ENCODE peak calls at places on chromosomes 4 and X, in six cellular contexts. Q, T, L, F, M and H are unnamed samples.
A peak's percentile ranks its signal among the peaks of the same experiment; 100 is the strongest.

GRCh38 chrX:150146271-150146888 is 208.1 kb upstream of the EOLA2 start:
- DNase-seq in Q (no peak), T (peak; percentile 18), L (no peak), F (no peak), M (no peak), H (no peak)

GRCh38 chr4:133402616-133403015 is 253.5 kb downstream of the PCDH10 start:
- DNase-seq in Q (no peak), T (peak; percentile 14), L (no peak), F (no peak), M (no peak), H (peak; percentile 62)

GRCh38 chr4:180099962-180100361 is 2143.2 kb upstream of the TENM3 start:
- DNase-seq in Q (no peak), T (no peak), L (no peak), F (no peak), M (no peak), H (no peak)

GRCh38 chr4:139768366-139768765 is 102.7 kb downstream of the MGST2 start:
- DNase-seq in Q (no peak), T (no peak), L (no peak), F (no peak), M (no peak), H (no peak)

GRCh38 chr4:4849524-4850193 is 9.8 kb upstream of the MSX1 start:
- DNase-seq in Q (no peak), T (no peak), L (no peak), F (no peak), M (no peak), H (no peak)

GRCh38 chrX:112874614-112875013 is 34.0 kb upstream of the AMOT start:
- DNase-seq in Q (no peak), T (no peak), L (no peak), F (no peak), M (no peak), H (no peak)

GRCh38 chrX:124862304-124862703 is 457.4 kb upstream of the TEX13C start:
- DNase-seq in Q (no peak), T (no peak), L (no peak), F (no peak), M (no peak), H (no peak)

GRCh38 chr4:16505726-16506125 is 279.5 kb upstream of the TAPT1 start:
- DNase-seq in Q (peak; percentile 49), T (peak; percentile 20), L (no peak), F (no peak), M (no peak), H (peak; percentile 18)

GRCh38 chr4:101205878-101206277 is 141.4 kb downstream of the PPP3CA start:
- DNase-seq in Q (no peak), T (peak; percentile 41), L (no peak), F (no peak), M (no peak), H (peak; percentile 36)

GRCh38 chr4:102623622-102624021 is 122.5 kb downstream of the NFKB1 start:
- DNase-seq in Q (no peak), T (peak; percentile 40), L (peak; percentile 28), F (peak; percentile 77), M (peak; percentile 13), H (peak; percentile 73)

GRCh38 chr4:113761682-113762060 is at the start of gene CAMK2D:
- DNase-seq in Q (peak; percentile 92), T (peak; percentile 75), L (peak; percentile 80), F (peak; percentile 85), M (peak; percentile 91), H (peak; percentile 90)

GRCh38 chr4:124290678-124291077 is 421.9 kb downstream of the ANKRD50 start:
- DNase-seq in Q (no peak), T (peak; percentile 68), L (no peak), F (no peak), M (no peak), H (no peak)

GRCh38 chrX:22699591-22700091 is 300.1 kb upstream of the DDX53 start:
- DNase-seq in Q (no peak), T (peak; percentile 2), L (no peak), F (no peak), M (no peak), H (peak; percentile 90)

GRCh38 chr4:38509551-38509950 is 154.4 kb upstream of the KLF3 start:
- DNase-seq in Q (no peak), T (no peak), L (no peak), F (no peak), M (no peak), H (no peak)

GRCh38 chr4:20194079-20195013 is 57.4 kb upstream of the SLIT2 start:
- DNase-seq in Q (no peak), T (peak; percentile 87), L (no peak), F (no peak), M (no peak), H (peak; percentile 90)

GRCh38 chr4:140754918-140755810 is 1.0 kb downstream of the TBC1D9 start:
- DNase-seq in Q (no peak), T (peak; percentile 19), L (no peak), F (no peak), M (no peak), H (no peak)

GRCh38 chr4:25113915-25114904 is 46.0 kb downstream of the SEPSECS start:
- DNase-seq in Q (no peak), T (peak; percentile 54), L (no peak), F (no peak), M (no peak), H (peak; percentile 43)

GRCh38 chr4:86038037-86038436 is 321.8 kb downstream of the MAPK10 start:
- DNase-seq in Q (no peak), T (no peak), L (no peak), F (no peak), M (no peak), H (no peak)

GRCh38 chrX:18661273-18661672 is 10.6 kb downstream of the RS1 start:
- DNase-seq in Q (no peak), T (no peak), L (no peak), F (no peak), M (no peak), H (no peak)
- H3K27ac ChIP-seq in Q (no peak overlapping the region), T (no peak overlapping the region), L (no peak overlapping the region), F (no peak overlapping the region), M (no peak overlapping the region), H (no peak overlapping the region)

DNA sequence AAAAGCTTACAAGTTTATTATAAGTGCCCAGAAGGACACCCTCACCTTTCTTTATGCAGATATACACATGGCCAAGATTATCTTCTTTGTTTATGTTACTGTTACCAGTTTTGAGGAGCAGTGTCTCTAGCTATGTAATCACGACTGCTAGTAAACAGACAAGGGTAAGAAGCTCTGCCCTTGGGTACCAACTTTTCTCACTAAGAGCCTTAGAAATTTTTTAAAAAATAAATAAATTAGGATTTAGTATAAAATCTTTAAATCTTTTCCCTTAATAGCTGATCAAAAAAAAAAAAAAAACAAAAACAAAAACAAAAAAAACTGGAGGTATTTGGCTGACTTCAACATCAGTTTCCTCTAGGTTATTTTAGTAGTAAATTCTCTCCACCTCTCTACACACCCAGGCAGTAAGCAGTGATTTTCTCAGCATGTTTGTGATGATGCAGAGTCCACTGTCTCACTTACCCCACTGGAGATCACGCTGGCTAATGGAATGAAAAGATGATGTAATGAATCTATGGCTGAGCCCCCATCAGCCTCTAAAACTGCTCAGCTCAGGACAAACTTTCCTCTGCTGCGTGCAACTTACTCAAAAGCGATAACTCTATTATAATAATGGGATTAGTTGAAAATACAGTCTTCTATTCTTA is 125.9 kb downstream of the FRYL start:
- DNase-seq in Q (no peak), T (no peak), L (no peak), F (no peak), M (no peak), H (peak; percentile 14)
- H3K79me2 ChIP-seq in Q (peaks cover 75% of the 10 kb centered on the region), T (peaks cover 5% of the 10 kb centered on the region), L (peaks cover 7% of the 10 kb centered on the region), F (no peaks in the 10 kb centered on the region), M (peaks cover 16% of the 10 kb centered on the region), H (no peaks in the 10 kb centered on the region)

GRCh38 chr4:83009529-83009928 is 1.1 kb downstream of the LIN54 start:
- DNase-seq in Q (no peak), T (no peak), L (no peak), F (no peak), M (no peak), H (peak; percentile 43)
- H3K27ac ChIP-seq in Q (peak overlapping the region; percentile 69), T (no peak overlapping the region), L (peak overlapping the region; percentile 78), F (peak overlapping the region; percentile 94), M (peak overlapping the region; percentile 92), H (peak overlapping the region; percentile 96)

GRCh38 chr4:82739292-82740190 is 59.1 kb downstream of the SCD5 start:
- DNase-seq in Q (peak; percentile 84), T (peak; percentile 77), L (peak; percentile 31), F (peak; percentile 58), M (peak; percentile 71), H (peak; percentile 64)

GRCh38 chr4:82741188-82741587 is 57.4 kb downstream of the SCD5 start:
- DNase-seq in Q (no peak), T (no peak), L (no peak), F (peak; percentile 84), M (no peak), H (no peak)

GRCh38 chr4:82733636-82734035 is 65.0 kb downstream of the SCD5 start:
- DNase-seq in Q (no peak), T (peak; percentile 67), L (no peak), F (no peak), M (no peak), H (peak; percentile 84)

DNA sequence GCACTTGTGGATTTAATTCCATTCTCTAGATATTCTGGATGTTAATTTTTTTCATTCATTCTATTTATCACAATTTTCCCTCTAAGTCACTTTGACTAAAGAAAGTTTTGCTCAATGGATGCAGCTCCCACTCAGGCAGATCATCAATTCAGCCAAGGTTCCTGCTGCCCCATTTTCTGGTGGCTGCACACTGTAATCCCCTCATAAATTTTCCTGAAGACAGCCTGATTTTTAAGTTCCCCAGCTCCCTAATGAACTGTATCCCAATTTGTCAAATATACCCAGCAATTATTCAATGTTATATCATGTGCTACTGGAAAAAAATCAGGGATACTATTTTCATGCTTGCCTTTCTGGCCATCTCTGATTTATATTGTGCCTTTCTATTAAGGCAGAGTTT is 61.2 kb downstream of the SCD5 start:
- DNase-seq in Q (no peak), T (no peak), L (no peak), F (no peak), M (no peak), H (no peak)
- H3K79me2 ChIP-seq in Q (no peaks in the 10 kb centered on the region), T (no peaks in the 10 kb centered on the region), L (no peaks in the 10 kb centered on the region), F (no peaks in the 10 kb centered on the region), M (no peaks in the 10 kb centered on the region), H (no peaks in the 10 kb centered on the region)

GRCh38 chr4:79281577-79282359 is 44.1 kb downstream of the NAA11 start:
- DNase-seq in Q (no peak), T (no peak), L (no peak), F (no peak), M (no peak), H (no peak)
- H3K27ac ChIP-seq in Q (no peak overlapping the region), T (no peak overlapping the region), L (no peak overlapping the region), F (no peak overlapping the region), M (no peak overlapping the region), H (no peak overlapping the region)

DNA sequence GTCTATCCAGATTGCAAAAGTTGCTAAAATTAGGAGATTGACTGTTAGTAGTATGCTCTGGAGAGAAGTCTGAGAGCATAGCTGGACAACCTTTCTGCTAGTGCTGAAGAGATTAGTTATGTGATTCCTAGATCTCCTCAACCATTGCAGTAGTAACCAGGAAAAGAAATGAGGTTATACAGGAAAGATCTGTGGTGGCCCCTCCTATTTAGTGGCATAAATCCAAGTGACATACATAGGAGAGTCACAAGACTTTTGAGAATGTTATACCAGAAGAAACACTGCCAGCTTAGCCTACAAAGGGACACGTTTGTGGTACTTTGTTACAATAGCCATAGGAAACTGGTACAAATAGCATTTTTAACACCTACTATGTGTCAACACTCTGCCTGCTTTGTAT is 105.2 kb downstream of the ATP10D start:
- DNase-seq in Q (no peak), T (no peak), L (no peak), F (no peak), M (no peak), H (no peak)
- H3K79me2 ChIP-seq in Q (no peaks in the 10 kb centered on the region), T (no peaks in the 10 kb centered on the region), L (no peaks in the 10 kb centered on the region), F (no peaks in the 10 kb centered on the region), M (no peaks in the 10 kb centered on the region), H (no peaks in the 10 kb centered on the region)

GRCh38 chrX:100864967-100865366 is 9.2 kb downstream of the NOX1 start:
- DNase-seq in Q (no peak), T (peak; percentile 27), L (no peak), F (no peak), M (no peak), H (peak; percentile 52)
- H3K27ac ChIP-seq in Q (no peak overlapping the region), T (no peak overlapping the region), L (no peak overlapping the region), F (no peak overlapping the region), M (no peak overlapping the region), H (no peak overlapping the region)

GRCh38 chrX:80806557-80806956 is 3.1 kb downstream of the BRWD3 start:
- DNase-seq in Q (no peak), T (no peak), L (no peak), F (no peak), M (no peak), H (no peak)
- H3K79me2 ChIP-seq in Q (peaks cover 66% of the 10 kb centered on the region), T (peaks cover 38% of the 10 kb centered on the region), L (peaks cover 55% of the 10 kb centered on the region), F (peaks cover 4% of the 10 kb centered on the region), M (peaks cover 66% of the 10 kb centered on the region), H (peaks cover 8% of the 10 kb centered on the region)